ENCODE peak calls at places on chromosome 2, in ten cellular contexts. B is HS-27A; D is HS-5; V is activated CD8-positive, alpha-beta memory T cell treated with anti-CD3 and anti-CD28 coated beads for 1 hour; J is left ventricle myocardium superior; S is neuronal stem cell; L is progenitor cell of endocrine pancreas; C is GF-D8; Z is mammary epithelial cell; F is stimulated activated CD4-positive, alpha-beta T cell treated with anti-CD3 and anti-CD28 coated beads, Interleukin-4, amount 100 ng/mL, for 1 hour. T is an unnamed sample.

GRCh38 chr2:118806797-118807667 is 40.4 kb downstream of the EN1 start:
- DNase-seq in J (no peak), B (no peak), F (no peak), Z (no peak), C (no peak), V (no peak), S (no peak), L (no peak), D (no peak), T (no peak)

GRCh38 chr2:236607471-236608307 is 38.1 kb downstream of the ACKR3 start:
- DNase-seq in S (no peak), F (no peak), B (no peak), J (no peak), D (no peak), L (no peak), C (no peak), V (no peak), Z (peak; percentile 61), T (peak; percentile 14)

GRCh38 chr2:42706836-42707235 is 57.1 kb downstream of the OXER1 start:
- DNase-seq in J (no peak), F (no peak), B (no peak), Z (no peak), C (no peak), V (no peak), L (no peak), D (no peak), S (no peak), T (no peak)

GRCh38 chr2:139160838-139161237 is 380.6 kb upstream of the NXPH2 start:
- DNase-seq in D (peak; percentile 63), V (no peak), B (peak; percentile 63), J (no peak), F (no peak), S (no peak), L (no peak), Z (no peak), C (no peak), T (no peak)

GRCh38 chr2:238925816-238926215 is 77.9 kb downstream of the TWIST2 start:
- DNase-seq in B (no peak), F (no peak), L (no peak), Z (no peak), J (no peak), V (no peak), D (no peak), C (no peak), S (no peak), T (no peak)

GRCh38 chr2:145919507-145919906 is 1399.6 kb upstream of the ZEB2 start:
- DNase-seq in V (no peak), S (no peak), L (no peak), F (no peak), Z (no peak), B (no peak), J (no peak), D (no peak), C (no peak), T (peak; percentile 8)

GRCh38 chr2:171670655-171671054 is 16.6 kb upstream of the DYNC1I2 start:
- DNase-seq in B (no peak), S (no peak), V (no peak), D (no peak), L (no peak), C (no peak), J (no peak), Z (no peak), F (no peak), T (peak; percentile 21)

GRCh38 chr2:68482296-68482695 is 14.9 kb downstream of the APLF start:
- DNase-seq in D (no peak), Z (peak; percentile 16), C (no peak), S (no peak), V (no peak), B (no peak), J (no peak), F (no peak), L (no peak), T (no peak)

GRCh38 chr2:117785740-117786139 is 28.8 kb upstream of the DDX18 start:
- DNase-seq in B (peak; percentile 22), C (no peak), F (no peak), S (peak; percentile 45), D (no peak), V (no peak), Z (peak; percentile 19), J (no peak), L (peak; percentile 28), T (peak; percentile 37)

GRCh38 chr2:207153266-207153990 is 12.3 kb downstream of the KLF7 start:
- DNase-seq in J (no peak), S (no peak), Z (no peak), D (no peak), B (no peak), V (no peak), L (no peak), F (no peak), C (no peak), T (no peak)

GRCh38 chr2:218605438-218605837 is 2.3 kb upstream of the PLCD4 start:
- DNase-seq in B (no peak), C (no peak), Z (no peak), L (no peak), V (no peak), D (no peak), F (no peak), S (no peak), J (no peak), T (peak; percentile 78)

GRCh38 chr2:108778857-108779256 is 7.7 kb upstream of the CCDC138 start:
- DNase-seq in D (no peak), C (peak; percentile 15), B (no peak), Z (no peak), F (no peak), S (no peak), V (no peak), L (no peak), J (no peak), T (no peak)

GRCh38 chr2:33810046-33810835 is 211.1 kb upstream of the FAM98A start:
- DNase-seq in B (no peak), J (no peak), C (no peak), D (peak; percentile 49), F (no peak), V (no peak), S (no peak), Z (no peak), L (no peak), T (no peak)

GRCh38 chr2:29239209-29239960 is 124.2 kb downstream of the CLIP4 start:
- DNase-seq in V (no peak), F (no peak), Z (no peak), L (no peak), C (no peak), D (no peak), B (no peak), J (no peak), S (no peak), T (no peak)

GRCh38 chr2:56185101-56185581 is 1.4 kb downstream of the CCDC85A start:
- DNase-seq in V (no peak), D (no peak), Z (peak; percentile 14), F (no peak), L (no peak), C (no peak), J (peak; percentile 74), B (no peak), S (peak; percentile 12), T (no peak)

GRCh38 chr2:189629553-189630453 is 31.5 kb upstream of the ASNSD1 start:
- DNase-seq in Z (no peak), V (no peak), L (no peak), F (no peak), B (no peak), C (no peak), D (no peak), J (no peak), S (no peak), T (peak; percentile 43)

GRCh38 chr2:216495656-216496055 is 3.0 kb upstream of the RPL37A start:
- DNase-seq in B (no peak), F (no peak), D (no peak), Z (no peak), V (no peak), S (no peak), J (no peak), C (no peak), L (no peak), T (peak; percentile 77)

GRCh38 chr2:147927053-147927588 is 82.3 kb downstream of the ACVR2A start:
- DNase-seq in V (no peak), D (no peak), B (no peak), Z (no peak), F (no peak), L (no peak), J (no peak), S (no peak), C (no peak), T (no peak)

GRCh38 chr2:101516833-101517690 is 42.1 kb upstream of the RFX8 start:
- DNase-seq in B (peak; percentile 57), F (no peak), J (no peak), D (peak; percentile 93), C (peak; percentile 61), S (no peak), L (no peak), Z (peak; percentile 98), V (no peak), T (peak; percentile 94)

GRCh38 chr2:595831-596592 is 81.2 kb downstream of the TMEM18 start:
- DNase-seq in C (no peak), B (no peak), Z (no peak), V (no peak), F (no peak), S (no peak), L (no peak), J (no peak), D (no peak), T (no peak)

GRCh38 chr2:65320042-65320711 is 92.5 kb downstream of the ACTR2 start:
- DNase-seq in J (peak; percentile 46), Z (peak; percentile 94), D (peak; percentile 93), B (peak; percentile 56), L (no peak), C (no peak), F (no peak), V (no peak), S (no peak), T (peak; percentile 98)

GRCh38 chr2:59919579-59919978 is 633.9 kb downstream of the BCL11A start:
- DNase-seq in F (no peak), C (no peak), L (no peak), J (no peak), D (no peak), Z (no peak), V (no peak), B (no peak), S (no peak), T (no peak)

GRCh38 chr2:46876741-46877384 is 38.7 kb downstream of the MCFD2 start:
- DNase-seq in L (no peak), S (no peak), B (peak; percentile 76), F (no peak), J (peak; percentile 61), Z (peak; percentile 84), V (no peak), D (peak; percentile 75), C (peak; percentile 2), T (peak; percentile 88)

GRCh38 chr2:232382331-232383225 is 4.0 kb downstream of the ALPP start:
- DNase-seq in F (no peak), J (no peak), D (no peak), S (no peak), B (no peak), V (no peak), C (no peak), L (no peak), Z (no peak), T (no peak)

GRCh38 chr2:188978291-188979081 is 4.3 kb downstream of the COL3A1 start:
- DNase-seq in V (no peak), B (peak; percentile 26), L (no peak), S (no peak), F (no peak), C (no peak), J (no peak), Z (peak; percentile 12), D (peak; percentile 68), T (peak; percentile 69)

GRCh38 chr2:164852086-164852485 is 10.5 kb upstream of the COBLL1 start:
- DNase-seq in B (no peak), C (no peak), V (no peak), Z (no peak), J (no peak), L (no peak), F (no peak), D (no peak), S (no peak), T (no peak)

GRCh38 chr2:189937691-189938090 is 124.8 kb downstream of the MSTN start:
- DNase-seq in F (no peak), L (no peak), C (no peak), V (no peak), Z (no peak), B (no peak), J (no peak), D (no peak), S (no peak), T (peak; percentile 12)

GRCh38 chr2:190881480-190882326 is 1.1 kb downstream of the GLS start:
- DNase-seq in S (peak; percentile 50), J (peak; percentile 77), B (peak; percentile 56), D (peak; percentile 90), C (peak; percentile 89), V (peak; percentile 57), Z (peak; percentile 84), F (peak; percentile 68), L (peak; percentile 38), T (peak; percentile 87)

T was measured in IMR-90.